ENCODE peak calls at places on chromosomes 4 and X, in six cellular contexts. W, T, M, E, F and H are unnamed samples.

GRCh38 chrX:46279214-46279924 is 265.9 kb downstream of the ZNF674 start:
- DNase-seq in F (no peak), E (peak), T (no peak), W (no peak), M (no peak), H (no peak)

GRCh38 chr4:30605616-30606015 is 114.6 kb upstream of the PCDH7 start:
- DNase-seq in W (no peak), M (no peak), F (no peak), E (peak), T (no peak), H (no peak)

GRCh38 chr4:18847276-18847890 is 825.8 kb upstream of the LCORL start:
- DNase-seq in F (no peak), W (no peak), M (no peak), E (peak), T (peak), H (no peak)

GRCh38 chrX:48694776-48695523 is 1.6 kb upstream of the SUV39H1 start:
- DNase-seq in E (no peak), M (no peak), W (no peak), T (no peak), F (no peak), H (no peak)

GRCh38 chr4:158261480-158261879 is 51.2 kb downstream of the TMEM144 start:
- DNase-seq in M (no peak), T (no peak), E (no peak), F (no peak), W (no peak), H (no peak)

GRCh38 chrX:18873836-18874235 is 110.1 kb downstream of the PHKA2 start:
- DNase-seq in F (no peak), E (no peak), T (no peak), M (no peak), W (no peak), H (no peak)

GRCh38 chr4:38669233-38669632 is 5.2 kb downstream of the KLF3 start:
- DNase-seq in F (no peak), T (no peak), E (peak), W (no peak), M (no peak), H (no peak)

GRCh38 chrX:70439016-70439415 is 5.6 kb upstream of the DLG3 start:
- DNase-seq in M (peak), W (no peak), E (peak), F (no peak), T (no peak), H (no peak)

GRCh38 chr4:102036619-102037376 is 246.3 kb downstream of the BANK1 start:
- DNase-seq in F (no peak), W (no peak), T (no peak), M (no peak), E (peak), H (no peak)

GRCh38 chrX:13005671-13006473 is 31.0 kb downstream of the TMSB4X start:
- DNase-seq in F (no peak), E (peak), W (no peak), M (peak), T (no peak), H (no peak)

GRCh38 chrX:153714256-153714655 is 9.9 kb downstream of the BCAP31 start:
- DNase-seq in W (no peak), F (no peak), E (no peak), T (no peak), M (no peak), H (no peak)

GRCh38 chrX:31921236-31921635 is 849.4 kb upstream of the FTHL17 start:
- DNase-seq in M (no peak), W (no peak), E (no peak), T (no peak), F (no peak), H (no peak)

GRCh38 chr4:189124149-189124758 is 816.4 kb upstream of the FRG1 start:
- DNase-seq in F (no peak), M (no peak), E (peak), W (no peak), T (no peak), H (peak)

GRCh38 chrX:5644786-5645185 is 583.9 kb downstream of the NLGN4X start:
- DNase-seq in M (no peak), W (no peak), F (no peak), E (no peak), T (no peak), H (no peak)

GRCh38 chrX:133412246-133412645 is 3.0 kb downstream of the GPC4 start:
- DNase-seq in T (no peak), W (no peak), E (peak), M (no peak), F (no peak), H (no peak)

GRCh38 chr4:186144596-186145569 is 40.4 kb downstream of the FAM149A start:
- DNase-seq in M (peak), E (peak), F (peak), T (peak), W (no peak), H (no peak)

GRCh38 chr4:7863911-7864681 is 75.6 kb downstream of the AFAP1 start:
- DNase-seq in E (peak), W (no peak), F (no peak), M (peak), T (no peak), H (peak)

GRCh38 chrX:85243761-85244410 is at the start of the genes SATL1 and ZNF711:
- DNase-seq in F (peak), E (peak), W (peak), T (peak), M (peak), H (peak)

GRCh38 chr4:174926958-174927357 is 8.8 kb downstream of the ADAM29 start:
- DNase-seq in T (no peak), W (no peak), E (no peak), M (peak), F (no peak), H (no peak)

GRCh38 chrX:9885150-9885549 is 82.0 kb upstream of the CLDN34 start:
- DNase-seq in F (peak), M (peak), W (no peak), T (peak), E (peak), H (peak)

GRCh38 chrX:338281-338835 is 19.8 kb upstream of the GTPBP6 start:
- DNase-seq in F (no peak), M (no peak), T (peak), W (no peak), E (no peak), H (no peak)

GRCh38 chr4:174260099-174260498 is 23.4 kb downstream of the FBXO8 start:
- DNase-seq in F (no peak), E (peak), T (no peak), W (no peak), M (no peak), H (peak)

GRCh38 chr4:170325599-170325998 is 235.8 kb upstream of the AADAT start:
- DNase-seq in T (no peak), W (no peak), F (no peak), E (no peak), M (peak), H (no peak)

GRCh38 chr4:167020410-167020809 is 213.9 kb downstream of the SPOCK3 start:
- DNase-seq in F (no peak), E (peak), T (no peak), W (no peak), M (peak), H (peak)

GRCh38 chrX:102517331-102517730 is 792 bp upstream of the TMSB15A start:
- DNase-seq in M (no peak), F (no peak), T (no peak), E (peak), W (no peak), H (no peak)

GRCh38 chrX:102514536-102514935 is 2.0 kb downstream of the TMSB15A start:
- DNase-seq in W (no peak), E (no peak), T (no peak), F (no peak), M (no peak), H (no peak)

DNA sequence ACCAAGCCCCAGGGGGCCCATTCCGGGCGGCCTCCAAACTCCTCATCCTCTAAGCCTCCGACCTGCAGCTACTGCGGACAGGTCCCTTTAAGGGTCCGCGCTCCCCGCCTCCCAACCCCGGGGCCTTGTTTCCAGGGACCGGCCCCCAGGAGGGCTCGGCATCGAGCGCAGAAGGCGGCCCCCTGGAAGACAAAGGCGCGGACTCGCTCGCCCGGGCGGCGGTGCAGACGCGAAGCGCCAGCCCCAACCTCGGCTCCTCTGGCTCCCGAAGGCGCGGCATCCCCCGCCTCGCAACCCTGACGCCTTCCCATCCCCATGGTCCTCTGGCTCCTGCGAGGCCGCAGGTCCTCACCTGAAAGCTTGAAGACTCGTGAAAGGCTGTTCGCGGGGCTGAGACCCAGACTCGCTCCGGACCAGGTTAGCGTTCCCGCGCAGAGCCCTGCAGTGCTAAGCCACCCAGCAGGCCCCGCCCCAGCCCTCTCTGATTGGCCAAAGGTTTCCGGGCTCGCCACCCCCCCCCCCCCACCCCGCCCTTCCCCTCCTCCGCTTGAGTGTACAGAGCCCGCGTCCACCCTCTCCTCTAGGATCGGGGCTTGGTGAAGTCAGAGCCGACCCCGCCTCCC is at the start of gene TMSB15A:
- DNase-seq in F (peak), M (no peak), E (peak), W (no peak), T (peak), H (no peak)
- H3K4me3 ChIP-seq in F (peak), M (no peak), E (peak), W (peak), T (no peak), H (no peak)

GRCh38 chrX:23334536-23334870 is at the start of gene PTCHD1:
- DNase-seq in F (no peak), M (no peak), T (no peak), W (no peak), E (no peak), H (no peak)

GRCh38 chrX:23333842-23334535 is 660 bp upstream of the PTCHD1 start:
- DNase-seq in M (no peak), E (no peak), W (no peak), F (no peak), T (peak), H (no peak)

GRCh38 chrX:23332888-23333821 is 1.5 kb upstream of the PTCHD1 start:
- DNase-seq in M (no peak), F (no peak), E (no peak), W (no peak), T (no peak), H (no peak)

GRCh38 chrX:23331701-23332100 is 2.9 kb upstream of the PTCHD1 start:
- DNase-seq in T (no peak), E (no peak), W (no peak), M (no peak), F (no peak), H (no peak)

DNA sequence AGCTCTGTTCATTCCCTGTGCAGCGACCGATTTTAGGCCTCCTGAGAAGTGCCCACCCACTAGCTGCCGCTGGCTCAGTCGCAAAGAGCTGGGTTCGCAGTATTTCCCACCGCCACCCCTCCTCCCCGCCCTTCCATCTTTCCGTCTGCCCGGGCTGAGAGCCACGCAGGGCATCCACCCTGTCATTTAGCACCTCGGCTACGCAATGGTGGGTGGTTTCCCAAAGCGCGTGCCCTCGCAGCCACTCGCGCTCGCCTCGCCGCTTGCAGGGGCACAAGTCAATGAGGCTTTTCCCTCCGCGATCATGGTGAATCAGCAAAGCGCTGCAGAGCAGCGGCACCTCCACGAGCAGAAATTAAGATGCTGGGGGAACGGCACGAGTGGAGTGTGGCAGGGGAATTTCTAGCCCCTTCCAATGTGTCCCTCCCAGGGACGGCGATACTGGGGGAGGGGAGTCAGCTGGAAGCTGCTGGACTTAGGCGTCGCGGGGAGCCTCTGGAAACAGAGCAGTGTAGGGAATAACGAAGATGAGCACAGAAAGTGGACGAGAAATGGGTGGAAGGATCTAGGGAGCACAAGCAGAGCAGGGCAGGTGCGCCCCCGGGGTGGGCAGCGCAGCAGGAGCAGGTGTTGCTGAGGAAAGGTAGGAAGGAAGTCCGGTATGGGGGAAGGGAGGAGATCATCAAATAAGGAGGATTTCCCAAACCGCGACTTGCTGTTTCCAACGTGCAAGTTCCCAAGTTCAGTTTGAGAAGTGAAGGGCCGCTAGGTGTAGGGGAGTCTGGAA is 2.4 kb upstream of the PTCHD1 start:
- DNase-seq in E (no peak), T (no peak), W (no peak), M (no peak), F (no peak), H (no peak)
- H3K4me3 ChIP-seq in E (no peak), T (no peak), W (peak), M (no peak), F (peak), H (no peak)

GRCh38 chrX:94871640-94872039 is 1197.6 kb downstream of the FAM133A start:
- DNase-seq in T (no peak), F (no peak), M (no peak), E (no peak), W (no peak), H (no peak)
- H3K4me3 ChIP-seq in T (no peak), F (no peak), M (no peak), E (no peak), W (no peak), H (no peak)

DNA sequence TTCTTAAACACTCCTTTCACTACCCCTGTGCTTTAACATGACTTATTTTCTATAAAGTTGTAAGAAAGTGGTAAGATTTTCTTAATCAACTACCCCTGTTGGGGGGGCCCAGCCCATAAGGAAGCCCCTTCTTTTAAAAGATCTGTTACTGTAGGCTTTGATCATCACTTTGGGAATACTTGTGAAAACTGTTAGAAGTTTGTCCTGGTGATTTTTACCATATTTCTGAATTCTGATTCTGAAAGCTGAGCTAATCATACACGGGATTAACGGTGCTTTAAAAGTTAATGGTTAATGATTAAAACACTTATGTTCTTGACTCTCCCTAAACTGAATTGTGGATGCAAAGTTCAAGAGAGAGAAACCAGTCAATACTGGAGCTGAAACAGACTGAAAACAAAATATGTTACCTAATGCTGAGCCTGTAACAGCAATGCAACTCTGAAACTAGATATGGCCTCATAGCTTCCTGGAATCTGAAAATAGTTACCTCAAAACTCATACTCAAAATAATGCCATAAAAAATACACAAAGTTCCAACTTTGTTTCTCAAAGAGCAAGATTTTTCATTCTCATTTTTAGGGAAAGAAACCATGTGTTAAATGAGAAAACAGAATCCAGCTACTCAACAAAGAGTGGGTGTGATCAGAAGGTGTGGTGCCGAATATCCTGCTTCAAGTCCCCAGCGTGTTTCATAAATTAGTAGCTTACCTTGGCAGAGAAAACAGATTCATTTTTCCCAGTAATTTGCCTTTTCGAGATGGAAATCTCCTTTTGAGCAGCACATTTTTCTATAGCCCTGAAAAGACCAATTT is 31.6 kb downstream of the ADH7 start:
- DNase-seq in E (peak), W (no peak), F (no peak), T (no peak), M (peak), H (peak)
- H3K4me3 ChIP-seq in E (no peak), W (no peak), F (no peak), T (no peak), M (no peak), H (peak)

DNA sequence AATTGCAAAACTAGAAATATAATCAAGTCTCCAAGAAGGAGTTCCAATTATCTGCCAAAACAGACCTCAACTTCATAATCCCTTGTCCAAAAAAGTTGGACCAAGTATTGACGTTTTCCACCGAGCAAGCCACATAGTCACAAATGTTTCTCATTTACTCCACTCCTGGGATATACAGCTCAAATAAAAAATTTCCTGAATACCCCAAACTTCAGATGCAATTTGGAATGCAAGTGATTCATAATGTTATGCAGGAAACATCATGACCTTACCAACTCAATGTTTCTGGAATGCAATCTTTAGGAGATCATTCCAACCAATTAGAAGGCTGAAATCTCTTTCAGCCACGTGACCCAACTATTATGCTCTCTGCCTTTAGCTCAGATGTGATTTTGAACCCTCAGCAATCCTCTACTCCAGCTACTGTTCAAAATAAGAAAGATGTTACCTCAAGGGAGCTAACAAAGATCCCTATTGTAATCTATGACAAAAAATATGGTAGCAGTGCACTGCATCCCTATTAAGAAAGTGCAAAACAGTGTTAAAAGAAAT is 72.4 kb downstream of the PRDM5 start:
- DNase-seq in E (peak), T (no peak), W (no peak), F (no peak), M (no peak), H (no peak)
- H3K4me3 ChIP-seq in E (no peak), T (no peak), W (no peak), F (no peak), M (no peak), H (no peak)

DNA sequence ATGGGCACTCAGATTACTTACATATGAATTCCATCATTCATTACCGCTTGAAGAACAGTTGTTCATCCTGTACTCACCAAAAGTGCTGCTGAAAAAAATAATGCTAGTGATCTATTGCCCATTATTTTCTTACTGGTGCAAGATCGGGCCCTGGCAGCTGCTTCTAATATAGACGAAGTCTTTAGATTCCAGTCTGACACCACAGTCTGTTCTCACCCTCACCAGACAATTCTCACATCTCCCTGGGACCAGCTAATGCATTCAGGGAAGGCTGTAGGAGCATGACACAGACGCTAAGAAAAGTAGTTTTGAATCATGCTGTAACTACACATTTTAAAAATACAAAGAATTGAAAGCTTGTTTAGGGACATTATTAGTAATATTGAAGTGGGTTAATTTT is 13.8 kb downstream of the GEMIN8 start:
- DNase-seq in F (no peak), M (no peak), W (no peak), E (no peak), T (no peak), H (no peak)
- H3K4me3 ChIP-seq in F (no peak), M (no peak), W (no peak), E (no peak), T (no peak), H (no peak)

GRCh38 chr4:2937146-2937857 is 25.9 kb downstream of the NOP14 start:
- DNase-seq in M (peak), E (peak), T (peak), W (no peak), F (no peak), H (peak)
- H3K4me3 ChIP-seq in M (peak), E (no peak), T (no peak), W (no peak), F (no peak), H (no peak)

GRCh38 chrX:55057691-55058249 is 17.1 kb upstream of the PAGE2B start:
- DNase-seq in E (peak), M (peak), W (no peak), F (no peak), T (no peak), H (peak)
- H3K4me3 ChIP-seq in E (no peak), M (no peak), W (no peak), F (no peak), T (no peak), H (no peak)

GRCh38 chrX:78950157-78950556 is 5.0 kb downstream of the P2RY10 start:
- DNase-seq in W (no peak), M (no peak), F (no peak), E (no peak), T (no peak), H (no peak)
- H3K4me3 ChIP-seq in W (no peak), M (peak), F (no peak), E (no peak), T (no peak), H (no peak)